ENCODE peak calls at places on chromosomes 2 and 18, in six cellular contexts. One of them, this sample, is unnamed.

GRCh38 chr2:45788401-45788800 is 136.9 kb downstream of the PRKCE start:
- DNase-seq in fibroblast of mammary gland: no peak
- DNase-seq in cardiac fibroblast: no peak
- DNase-seq in adrenal gland: no peak
- DNase-seq in psoas muscle: no peak
- DNase-seq in fibroblast of pulmonary artery: no peak
- DNase-seq in this sample: no peak

GRCh38 chr2:120571015-120571728 is 164.5 kb upstream of the GLI2 start:
- DNase-seq in fibroblast of mammary gland: no peak
- DNase-seq in cardiac fibroblast: no peak
- DNase-seq in adrenal gland: no peak
- DNase-seq in psoas muscle: peak
- DNase-seq in fibroblast of pulmonary artery: no peak
- DNase-seq in this sample: no peak

GRCh38 chr2:205982776-205983327 is 103.1 kb downstream of the INO80D start:
- DNase-seq in fibroblast of mammary gland: no peak
- DNase-seq in cardiac fibroblast: no peak
- DNase-seq in adrenal gland: no peak
- DNase-seq in psoas muscle: no peak
- DNase-seq in fibroblast of pulmonary artery: no peak
- DNase-seq in this sample: no peak

GRCh38 chr2:220966636-220967035 is 605.5 kb downstream of the EPHA4 start:
- DNase-seq in fibroblast of mammary gland: peak
- DNase-seq in cardiac fibroblast: peak
- DNase-seq in adrenal gland: no peak
- DNase-seq in psoas muscle: no peak
- DNase-seq in fibroblast of pulmonary artery: peak
- DNase-seq in this sample: peak

GRCh38 chr2:188845692-188846091 is 128.5 kb upstream of the COL3A1 start:
- DNase-seq in fibroblast of mammary gland: peak
- DNase-seq in cardiac fibroblast: no peak
- DNase-seq in adrenal gland: no peak
- DNase-seq in psoas muscle: no peak
- DNase-seq in fibroblast of pulmonary artery: peak
- DNase-seq in this sample: no peak

GRCh38 chr2:211599146-211599545 is 939.5 kb downstream of the ERBB4 start:
- DNase-seq in fibroblast of mammary gland: no peak
- DNase-seq in cardiac fibroblast: no peak
- DNase-seq in adrenal gland: no peak
- DNase-seq in psoas muscle: no peak
- DNase-seq in fibroblast of pulmonary artery: no peak
- DNase-seq in this sample: no peak

GRCh38 chr18:50726960-50727589 is 92.7 kb downstream of the MRO start:
- DNase-seq in fibroblast of mammary gland: no peak
- DNase-seq in cardiac fibroblast: no peak
- DNase-seq in adrenal gland: no peak
- DNase-seq in psoas muscle: no peak
- DNase-seq in fibroblast of pulmonary artery: no peak
- DNase-seq in this sample: no peak

GRCh38 chr2:16861154-16861929 is 195.7 kb upstream of the CYRIA start:
- DNase-seq in fibroblast of mammary gland: peak
- DNase-seq in cardiac fibroblast: no peak
- DNase-seq in adrenal gland: no peak
- DNase-seq in psoas muscle: no peak
- DNase-seq in fibroblast of pulmonary artery: peak
- DNase-seq in this sample: no peak

GRCh38 chr2:22499082-22499844 is 885.7 kb upstream of the KLHL29 start:
- DNase-seq in fibroblast of mammary gland: no peak
- DNase-seq in cardiac fibroblast: no peak
- DNase-seq in adrenal gland: peak
- DNase-seq in psoas muscle: peak
- DNase-seq in fibroblast of pulmonary artery: no peak
- DNase-seq in this sample: no peak

GRCh38 chr18:67385455-67385854 is 131.1 kb downstream of the DSEL start:
- DNase-seq in fibroblast of mammary gland: peak
- DNase-seq in cardiac fibroblast: peak
- DNase-seq in adrenal gland: no peak
- DNase-seq in psoas muscle: no peak
- DNase-seq in fibroblast of pulmonary artery: peak
- DNase-seq in this sample: peak

GRCh38 chr2:202113571-202114142 is 40.6 kb downstream of the KIAA2012 start:
- DNase-seq in fibroblast of mammary gland: peak
- DNase-seq in cardiac fibroblast: no peak
- DNase-seq in adrenal gland: no peak
- DNase-seq in psoas muscle: no peak
- DNase-seq in fibroblast of pulmonary artery: no peak
- DNase-seq in this sample: no peak

GRCh38 chr2:182868423-182868822 is 2.0 kb upstream of the FRZB start:
- DNase-seq in fibroblast of mammary gland: no peak
- DNase-seq in cardiac fibroblast: no peak
- DNase-seq in adrenal gland: no peak
- DNase-seq in psoas muscle: no peak
- DNase-seq in fibroblast of pulmonary artery: no peak
- DNase-seq in this sample: no peak

GRCh38 chr2:225948903-225949302 is 549.4 kb downstream of the NYAP2 start:
- DNase-seq in fibroblast of mammary gland: no peak
- DNase-seq in cardiac fibroblast: no peak
- DNase-seq in adrenal gland: no peak
- DNase-seq in psoas muscle: no peak
- DNase-seq in fibroblast of pulmonary artery: no peak
- DNase-seq in this sample: no peak

GRCh38 chr2:239253705-239254104 is 147.1 kb downstream of the HDAC4 start:
- DNase-seq in fibroblast of mammary gland: no peak
- DNase-seq in cardiac fibroblast: no peak
- DNase-seq in adrenal gland: no peak
- DNase-seq in psoas muscle: no peak
- DNase-seq in fibroblast of pulmonary artery: no peak
- DNase-seq in this sample: no peak

GRCh38 chr2:3355951-3356569 is 21.6 kb downstream of the EIPR1 start:
- DNase-seq in fibroblast of mammary gland: no peak
- DNase-seq in cardiac fibroblast: no peak
- DNase-seq in adrenal gland: no peak
- DNase-seq in psoas muscle: no peak
- DNase-seq in fibroblast of pulmonary artery: no peak
- DNase-seq in this sample: no peak

GRCh38 chr2:84904717-84905174 is 710 bp upstream of the TMSB10 start:
- DNase-seq in fibroblast of mammary gland: peak
- DNase-seq in cardiac fibroblast: peak
- DNase-seq in adrenal gland: peak
- DNase-seq in psoas muscle: peak
- DNase-seq in fibroblast of pulmonary artery: peak
- DNase-seq in this sample: peak

GRCh38 chr18:495017-495416 is 5.5 kb downstream of the COLEC12 start:
- DNase-seq in fibroblast of mammary gland: peak
- DNase-seq in cardiac fibroblast: no peak
- DNase-seq in adrenal gland: no peak
- DNase-seq in psoas muscle: no peak
- DNase-seq in fibroblast of pulmonary artery: no peak
- DNase-seq in this sample: peak

GRCh38 chr2:36253086-36253485 is 102.5 kb upstream of the CRIM1 start:
- DNase-seq in fibroblast of mammary gland: no peak
- DNase-seq in cardiac fibroblast: no peak
- DNase-seq in adrenal gland: no peak
- DNase-seq in psoas muscle: no peak
- DNase-seq in fibroblast of pulmonary artery: no peak
- DNase-seq in this sample: no peak

GRCh38 chr2:75627902-75628504 is 18.6 kb upstream of the MRPL19 start:
- DNase-seq in fibroblast of mammary gland: peak
- DNase-seq in cardiac fibroblast: peak
- DNase-seq in adrenal gland: peak
- DNase-seq in psoas muscle: peak
- DNase-seq in fibroblast of pulmonary artery: peak
- DNase-seq in this sample: peak

GRCh38 chr2:188659656-188660406 is 314.3 kb upstream of the COL3A1 start:
- DNase-seq in fibroblast of mammary gland: peak
- DNase-seq in cardiac fibroblast: peak
- DNase-seq in adrenal gland: no peak
- DNase-seq in psoas muscle: no peak
- DNase-seq in fibroblast of pulmonary artery: peak
- DNase-seq in this sample: peak

GRCh38 chr2:33498291-33498956 is 22.0 kb downstream of the RASGRP3 start:
- DNase-seq in fibroblast of mammary gland: no peak
- DNase-seq in cardiac fibroblast: no peak
- DNase-seq in adrenal gland: no peak
- DNase-seq in psoas muscle: no peak
- DNase-seq in fibroblast of pulmonary artery: no peak
- DNase-seq in this sample: no peak

GRCh38 chr2:23069935-23070334 is 315.0 kb upstream of the KLHL29 start:
- DNase-seq in fibroblast of mammary gland: no peak
- DNase-seq in cardiac fibroblast: no peak
- DNase-seq in adrenal gland: no peak
- DNase-seq in psoas muscle: no peak
- DNase-seq in fibroblast of pulmonary artery: no peak
- DNase-seq in this sample: no peak

GRCh38 chr2:121284424-121285076 is 452 bp downstream of the TFCP2L1 start:
- DNase-seq in fibroblast of mammary gland: no peak
- DNase-seq in cardiac fibroblast: no peak
- DNase-seq in adrenal gland: no peak
- DNase-seq in psoas muscle: no peak
- DNase-seq in fibroblast of pulmonary artery: no peak
- DNase-seq in this sample: no peak

GRCh38 chr2:56127013-56127772 is 56.6 kb upstream of the CCDC85A start:
- DNase-seq in fibroblast of mammary gland: no peak
- DNase-seq in cardiac fibroblast: no peak
- DNase-seq in adrenal gland: peak
- DNase-seq in psoas muscle: no peak
- DNase-seq in fibroblast of pulmonary artery: no peak
- DNase-seq in this sample: no peak

GRCh38 chr2:67982956-67983355 is 79.8 kb downstream of the C1D start:
- DNase-seq in fibroblast of mammary gland: peak
- DNase-seq in cardiac fibroblast: no peak
- DNase-seq in adrenal gland: no peak
- DNase-seq in psoas muscle: no peak
- DNase-seq in fibroblast of pulmonary artery: peak
- DNase-seq in this sample: peak

GRCh38 chr2:147025611-147026010 is 819.2 kb upstream of the ACVR2A start:
- DNase-seq in fibroblast of mammary gland: peak
- DNase-seq in cardiac fibroblast: peak
- DNase-seq in adrenal gland: no peak
- DNase-seq in psoas muscle: no peak
- DNase-seq in fibroblast of pulmonary artery: peak
- DNase-seq in this sample: peak

GRCh38 chr2:204453730-204454167 is 91.5 kb upstream of the PARD3B start:
- DNase-seq in fibroblast of mammary gland: no peak
- DNase-seq in cardiac fibroblast: peak
- DNase-seq in adrenal gland: peak
- DNase-seq in psoas muscle: peak
- DNase-seq in fibroblast of pulmonary artery: peak
- DNase-seq in this sample: peak
- H3K4me3 ChIP-seq in fibroblast of mammary gland: no peak
- H3K4me3 ChIP-seq in cardiac fibroblast: no peak
- H3K4me3 ChIP-seq in adrenal gland: no peak
- H3K4me3 ChIP-seq in psoas muscle: no peak
- H3K4me3 ChIP-seq in fibroblast of pulmonary artery: no peak
- H3K4me3 ChIP-seq in this sample: no peak

GRCh38 chr2:105782123-105782522 is 37.4 kb downstream of the NCK2 start:
- DNase-seq in fibroblast of mammary gland: no peak
- DNase-seq in cardiac fibroblast: no peak
- DNase-seq in adrenal gland: no peak
- DNase-seq in psoas muscle: no peak
- DNase-seq in fibroblast of pulmonary artery: no peak
- DNase-seq in this sample: no peak
- TF ChIP-seq CTCF in fibroblast of mammary gland: no peak
- TF ChIP-seq CTCF in cardiac fibroblast: no peak
- TF ChIP-seq CTCF in adrenal gland: no peak
- TF ChIP-seq CTCF in psoas muscle: no peak
- TF ChIP-seq CTCF in fibroblast of pulmonary artery: no peak
- TF ChIP-seq CTCF in this sample: no peak

GRCh38 chr2:231483398-231484329 is 19.4 kb upstream of the NCL start:
- DNase-seq in fibroblast of mammary gland: peak
- DNase-seq in cardiac fibroblast: peak
- DNase-seq in adrenal gland: no peak
- DNase-seq in psoas muscle: peak
- DNase-seq in fibroblast of pulmonary artery: peak
- DNase-seq in this sample: peak

GRCh38 chr2:231479455-231479854 is 15.2 kb upstream of the NCL start:
- DNase-seq in fibroblast of mammary gland: no peak
- DNase-seq in cardiac fibroblast: no peak
- DNase-seq in adrenal gland: no peak
- DNase-seq in psoas muscle: no peak
- DNase-seq in fibroblast of pulmonary artery: no peak
- DNase-seq in this sample: no peak

GRCh38 chr2:231487197-231487596 is 22.9 kb upstream of the NCL start:
- DNase-seq in fibroblast of mammary gland: no peak
- DNase-seq in cardiac fibroblast: no peak
- DNase-seq in adrenal gland: no peak
- DNase-seq in psoas muscle: no peak
- DNase-seq in fibroblast of pulmonary artery: no peak
- DNase-seq in this sample: no peak

GRCh38 chr2:231480781-231481180 is 16.5 kb upstream of the NCL start:
- DNase-seq in fibroblast of mammary gland: no peak
- DNase-seq in cardiac fibroblast: no peak
- DNase-seq in adrenal gland: no peak
- DNase-seq in psoas muscle: no peak
- DNase-seq in fibroblast of pulmonary artery: no peak
- DNase-seq in this sample: no peak

DNA sequence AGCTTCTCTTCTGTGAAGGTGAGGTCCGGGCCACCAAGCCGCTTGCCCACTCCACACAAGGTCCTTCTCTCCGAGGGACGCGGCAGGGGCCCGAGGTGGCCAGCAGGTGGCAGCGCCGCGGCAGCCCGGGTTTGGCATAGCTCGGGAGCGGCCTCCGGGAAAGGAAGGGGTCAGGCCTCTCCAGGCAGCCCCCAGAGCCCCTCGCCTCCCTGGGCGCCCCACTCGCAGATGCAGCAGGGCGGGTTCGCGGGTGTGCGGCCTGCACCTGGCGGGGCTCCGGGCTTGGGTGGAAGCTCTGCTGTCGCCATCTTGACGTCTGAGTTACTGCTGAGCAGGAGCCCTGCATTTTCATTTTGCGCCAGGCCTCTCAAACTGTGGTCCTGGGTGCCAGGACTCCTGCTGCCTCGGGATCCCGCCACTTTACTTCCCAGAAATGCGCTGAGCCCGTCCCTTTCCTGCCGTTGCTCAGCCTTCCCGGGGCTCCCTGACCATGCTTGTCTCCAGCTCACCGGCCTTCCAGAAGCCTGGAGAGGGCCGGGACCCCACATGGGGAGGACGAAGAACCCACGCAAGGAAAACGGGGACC is 18.6 kb upstream of the NCL start:
- DNase-seq in fibroblast of mammary gland: peak
- DNase-seq in cardiac fibroblast: peak
- DNase-seq in adrenal gland: peak
- DNase-seq in psoas muscle: peak
- DNase-seq in fibroblast of pulmonary artery: peak
- DNase-seq in this sample: peak
- H3K4me3 ChIP-seq in fibroblast of mammary gland: peak
- H3K4me3 ChIP-seq in cardiac fibroblast: peak
- H3K4me3 ChIP-seq in adrenal gland: peak
- H3K4me3 ChIP-seq in psoas muscle: peak
- H3K4me3 ChIP-seq in fibroblast of pulmonary artery: peak
- H3K4me3 ChIP-seq in this sample: peak

GRCh38 chr2:27024812-27025211 is 8.0 kb upstream of the TMEM214 start:
- DNase-seq in fibroblast of mammary gland: no peak
- DNase-seq in cardiac fibroblast: no peak
- DNase-seq in adrenal gland: no peak
- DNase-seq in psoas muscle: no peak
- DNase-seq in fibroblast of pulmonary artery: no peak
- DNase-seq in this sample: no peak
- TF ChIP-seq CTCF in fibroblast of mammary gland: no peak
- TF ChIP-seq CTCF in cardiac fibroblast: no peak
- TF ChIP-seq CTCF in adrenal gland: no peak
- TF ChIP-seq CTCF in psoas muscle: no peak
- TF ChIP-seq CTCF in fibroblast of pulmonary artery: no peak
- TF ChIP-seq CTCF in this sample: no peak

This sample was measured in fibroblast of the aortic adventitia.